ENCODE peak calls at places on chromosomes 1 and 21, in six cellular contexts. One of them, this sample, is unnamed.

GRCh38 chr1:201538618-201539551 is at the start of gene NAV1:
- DNase-seq in IMR-90: peak
- DNase-seq in prostate gland: no peak
- DNase-seq in right lobe of liver: no peak
- DNase-seq in adrenal gland: peak
- DNase-seq in K562: peak
- DNase-seq in this sample: peak

GRCh38 chr1:188782220-188782841 is 1695.3 kb downstream of the BRINP3 start:
- DNase-seq in right lobe of liver: no peak
- DNase-seq in K562: peak
- DNase-seq in prostate gland: no peak
- DNase-seq in adrenal gland: peak
- DNase-seq in IMR-90: peak
- DNase-seq in this sample: peak

GRCh38 chr21:21003701-21004100 is 5.5 kb downstream of the NCAM2 start:
- DNase-seq in IMR-90: peak
- DNase-seq in right lobe of liver: no peak
- DNase-seq in prostate gland: no peak
- DNase-seq in K562: peak
- DNase-seq in adrenal gland: no peak
- DNase-seq in this sample: no peak

GRCh38 chr1:42931911-42932422 is 26.7 kb downstream of the SLC2A1 start:
- DNase-seq in IMR-90: no peak
- DNase-seq in adrenal gland: peak
- DNase-seq in K562: peak
- DNase-seq in right lobe of liver: peak
- DNase-seq in prostate gland: peak
- DNase-seq in this sample: no peak

GRCh38 chr21:43364851-43365424 is 62.0 kb downstream of the SIK1 start:
- DNase-seq in prostate gland: no peak
- DNase-seq in adrenal gland: no peak
- DNase-seq in IMR-90: no peak
- DNase-seq in right lobe of liver: no peak
- DNase-seq in K562: no peak
- DNase-seq in this sample: no peak

GRCh38 chr1:26787706-26788514 is at the start of gene PIGV:
- DNase-seq in prostate gland: peak
- DNase-seq in adrenal gland: peak
- DNase-seq in K562: peak
- DNase-seq in right lobe of liver: peak
- DNase-seq in IMR-90: peak
- DNase-seq in this sample: no peak

GRCh38 chr1:4017636-4018365 is 117.7 kb upstream of the C1orf174 start:
- DNase-seq in prostate gland: no peak
- DNase-seq in IMR-90: no peak
- DNase-seq in K562: no peak
- DNase-seq in adrenal gland: no peak
- DNase-seq in right lobe of liver: no peak
- DNase-seq in this sample: no peak

GRCh38 chr21:32772281-32773047 is 909 bp upstream of the PAXBP1 start:
- DNase-seq in IMR-90: peak
- DNase-seq in prostate gland: peak
- DNase-seq in adrenal gland: peak
- DNase-seq in K562: peak
- DNase-seq in right lobe of liver: peak
- DNase-seq in this sample: peak

GRCh38 chr1:189774721-189775287 is 702.9 kb downstream of the BRINP3 start:
- DNase-seq in K562: no peak
- DNase-seq in adrenal gland: no peak
- DNase-seq in right lobe of liver: no peak
- DNase-seq in prostate gland: no peak
- DNase-seq in IMR-90: no peak
- DNase-seq in this sample: no peak

GRCh38 chr1:156082111-156083091 is at the start of gene MEX3A:
- DNase-seq in IMR-90: peak
- DNase-seq in right lobe of liver: peak
- DNase-seq in prostate gland: peak
- DNase-seq in K562: peak
- DNase-seq in adrenal gland: peak
- DNase-seq in this sample: peak

GRCh38 chr1:64072089-64072835 is 131.2 kb upstream of the UBE2U start:
- DNase-seq in adrenal gland: no peak
- DNase-seq in prostate gland: peak
- DNase-seq in K562: no peak
- DNase-seq in right lobe of liver: no peak
- DNase-seq in IMR-90: peak
- DNase-seq in this sample: no peak

GRCh38 chr1:1080122-1080753 is 6.1 kb upstream of the RNF223 start:
- DNase-seq in IMR-90: peak
- DNase-seq in right lobe of liver: peak
- DNase-seq in adrenal gland: peak
- DNase-seq in prostate gland: no peak
- DNase-seq in K562: peak
- DNase-seq in this sample: no peak

GRCh38 chr1:245946905-245947304 is 560.2 kb downstream of the SMYD3 start:
- DNase-seq in adrenal gland: peak
- DNase-seq in right lobe of liver: no peak
- DNase-seq in prostate gland: no peak
- DNase-seq in K562: no peak
- DNase-seq in IMR-90: no peak
- DNase-seq in this sample: no peak

GRCh38 chr1:15687446-15687845 is 3.3 kb downstream of the PLEKHM2 start:
- DNase-seq in prostate gland: no peak
- DNase-seq in K562: no peak
- DNase-seq in right lobe of liver: no peak
- DNase-seq in IMR-90: no peak
- DNase-seq in adrenal gland: no peak
- DNase-seq in this sample: no peak

GRCh38 chr1:235998812-235999211 is 66.1 kb downstream of the NID1 start:
- DNase-seq in prostate gland: no peak
- DNase-seq in right lobe of liver: no peak
- DNase-seq in IMR-90: no peak
- DNase-seq in adrenal gland: no peak
- DNase-seq in K562: no peak
- DNase-seq in this sample: no peak

GRCh38 chr1:178196631-178197030 is 102.7 kb downstream of the RASAL2 start:
- DNase-seq in right lobe of liver: no peak
- DNase-seq in adrenal gland: no peak
- DNase-seq in prostate gland: no peak
- DNase-seq in K562: no peak
- DNase-seq in IMR-90: peak
- DNase-seq in this sample: no peak

GRCh38 chr21:26098758-26099157 is 71.8 kb downstream of the APP start:
- DNase-seq in adrenal gland: no peak
- DNase-seq in right lobe of liver: no peak
- DNase-seq in IMR-90: peak
- DNase-seq in K562: no peak
- DNase-seq in prostate gland: no peak
- DNase-seq in this sample: no peak

GRCh38 chr1:7511381-7511780 is 259.7 kb upstream of the VAMP3 start:
- DNase-seq in right lobe of liver: no peak
- DNase-seq in IMR-90: no peak
- DNase-seq in adrenal gland: no peak
- DNase-seq in K562: no peak
- DNase-seq in prostate gland: no peak
- DNase-seq in this sample: no peak

GRCh38 chr1:57296726-57297252 is 127.1 kb downstream of the DAB1 start:
- DNase-seq in K562: no peak
- DNase-seq in right lobe of liver: no peak
- DNase-seq in adrenal gland: no peak
- DNase-seq in IMR-90: no peak
- DNase-seq in prostate gland: no peak
- DNase-seq in this sample: no peak

GRCh38 chr1:80365634-80366033 is 1359.1 kb upstream of the ADGRL4 start:
- DNase-seq in prostate gland: no peak
- DNase-seq in adrenal gland: no peak
- DNase-seq in IMR-90: no peak
- DNase-seq in K562: no peak
- DNase-seq in right lobe of liver: no peak
- DNase-seq in this sample: no peak

GRCh38 chr1:182101415-182102041 is 40.0 kb upstream of the ZNF648 start:
- DNase-seq in adrenal gland: no peak
- DNase-seq in K562: no peak
- DNase-seq in IMR-90: no peak
- DNase-seq in prostate gland: peak
- DNase-seq in right lobe of liver: no peak
- DNase-seq in this sample: no peak

GRCh38 chr1:61190476-61191067 is 108.2 kb downstream of the NFIA start:
- DNase-seq in prostate gland: no peak
- DNase-seq in right lobe of liver: no peak
- DNase-seq in adrenal gland: no peak
- DNase-seq in K562: no peak
- DNase-seq in IMR-90: no peak
- DNase-seq in this sample: no peak

GRCh38 chr1:109807822-109808680 is 44.3 kb upstream of the EPS8L3 start:
- DNase-seq in right lobe of liver: peak
- DNase-seq in adrenal gland: no peak
- DNase-seq in IMR-90: peak
- DNase-seq in prostate gland: no peak
- DNase-seq in K562: no peak
- DNase-seq in this sample: peak

GRCh38 chr1:17096584-17096983 is 22.7 kb downstream of the PADI2 start:
- DNase-seq in K562: no peak
- DNase-seq in prostate gland: no peak
- DNase-seq in IMR-90: no peak
- DNase-seq in adrenal gland: no peak
- DNase-seq in right lobe of liver: no peak
- DNase-seq in this sample: no peak

GRCh38 chr1:17094664-17095063 is 24.6 kb downstream of the PADI2 start:
- DNase-seq in adrenal gland: no peak
- DNase-seq in prostate gland: no peak
- DNase-seq in K562: no peak
- DNase-seq in IMR-90: peak
- DNase-seq in right lobe of liver: no peak
- DNase-seq in this sample: no peak

GRCh38 chr1:17098440-17099317 is 20.6 kb downstream of the PADI2 start:
- DNase-seq in right lobe of liver: no peak
- DNase-seq in K562: no peak
- DNase-seq in prostate gland: no peak
- DNase-seq in IMR-90: no peak
- DNase-seq in adrenal gland: peak
- DNase-seq in this sample: no peak

GRCh38 chr1:17097787-17098186 is 21.5 kb downstream of the PADI2 start:
- DNase-seq in K562: no peak
- DNase-seq in right lobe of liver: no peak
- DNase-seq in prostate gland: no peak
- DNase-seq in IMR-90: no peak
- DNase-seq in adrenal gland: no peak
- DNase-seq in this sample: no peak

DNA sequence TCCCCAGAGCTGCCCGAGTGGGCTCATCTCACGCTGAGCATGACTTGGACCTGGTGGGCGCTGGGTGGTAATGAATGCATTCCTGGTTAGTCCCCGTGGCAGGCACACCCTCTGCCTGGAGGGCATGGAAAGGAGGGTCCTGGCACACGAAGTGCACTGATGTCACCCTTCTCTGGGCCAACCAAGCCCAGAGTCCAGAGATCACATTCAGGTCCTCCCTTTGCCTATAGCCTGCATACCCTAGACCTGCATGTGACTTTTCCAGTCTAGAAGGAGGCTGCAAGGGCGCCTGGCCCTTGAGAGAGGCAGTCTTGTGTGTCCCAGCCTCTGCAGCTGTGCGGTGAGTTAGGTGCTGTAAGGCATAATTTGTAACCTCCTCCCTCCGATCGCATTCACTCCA is 22.1 kb downstream of the PADI2 start:
- DNase-seq in IMR-90: no peak
- DNase-seq in K562: no peak
- DNase-seq in prostate gland: no peak
- DNase-seq in adrenal gland: no peak
- DNase-seq in right lobe of liver: no peak
- DNase-seq in this sample: no peak
- TF ChIP-seq POLR2A in IMR-90: no peak
- TF ChIP-seq POLR2A in K562: no peak
- TF ChIP-seq POLR2A in prostate gland: no peak
- TF ChIP-seq POLR2A in adrenal gland: no peak
- TF ChIP-seq POLR2A in right lobe of liver: no peak
- TF ChIP-seq POLR2A in this sample: no peak

GRCh38 chr1:150560986-150561829 is 12.0 kb downstream of the ADAMTSL4 start:
- DNase-seq in K562: peak
- DNase-seq in right lobe of liver: peak
- DNase-seq in prostate gland: peak
- DNase-seq in IMR-90: peak
- DNase-seq in adrenal gland: peak
- DNase-seq in this sample: peak

GRCh38 chr1:150561830-150562367 is 12.7 kb downstream of the ADAMTSL4 start:
- DNase-seq in adrenal gland: peak
- DNase-seq in right lobe of liver: peak
- DNase-seq in prostate gland: peak
- DNase-seq in IMR-90: peak
- DNase-seq in K562: peak
- DNase-seq in this sample: peak

GRCh38 chr1:150564051-150564991 is 15.1 kb downstream of the MCL1 start:
- DNase-seq in right lobe of liver: no peak
- DNase-seq in K562: no peak
- DNase-seq in IMR-90: no peak
- DNase-seq in prostate gland: no peak
- DNase-seq in adrenal gland: no peak
- DNase-seq in this sample: no peak

GRCh38 chr1:150562384-150563339 is 13.5 kb downstream of the ADAMTSL4 start:
- DNase-seq in IMR-90: no peak
- DNase-seq in K562: no peak
- DNase-seq in adrenal gland: no peak
- DNase-seq in prostate gland: no peak
- DNase-seq in right lobe of liver: peak
- DNase-seq in this sample: no peak

GRCh38 chr1:150563340-150564038 is 14.3 kb downstream of the ADAMTSL4 start:
- DNase-seq in prostate gland: peak
- DNase-seq in adrenal gland: no peak
- DNase-seq in IMR-90: peak
- DNase-seq in K562: no peak
- DNase-seq in right lobe of liver: peak
- DNase-seq in this sample: no peak
- TF ChIP-seq POLR2A in prostate gland: no peak
- TF ChIP-seq POLR2A in adrenal gland: no peak
- TF ChIP-seq POLR2A in IMR-90: no peak
- TF ChIP-seq POLR2A in K562: no peak
- TF ChIP-seq POLR2A in right lobe of liver: no peak
- TF ChIP-seq POLR2A in this sample: no peak

GRCh38 chr1:19029191-19030085 is 73.0 kb upstream of the IFFO2 start:
- DNase-seq in K562: no peak
- DNase-seq in adrenal gland: peak
- DNase-seq in IMR-90: no peak
- DNase-seq in prostate gland: no peak
- DNase-seq in right lobe of liver: peak
- DNase-seq in this sample: no peak
- TF ChIP-seq POLR2A in K562: no peak
- TF ChIP-seq POLR2A in adrenal gland: no peak
- TF ChIP-seq POLR2A in IMR-90: no peak
- TF ChIP-seq POLR2A in prostate gland: no peak
- TF ChIP-seq POLR2A in right lobe of liver: no peak
- TF ChIP-seq POLR2A in this sample: no peak

DNA sequence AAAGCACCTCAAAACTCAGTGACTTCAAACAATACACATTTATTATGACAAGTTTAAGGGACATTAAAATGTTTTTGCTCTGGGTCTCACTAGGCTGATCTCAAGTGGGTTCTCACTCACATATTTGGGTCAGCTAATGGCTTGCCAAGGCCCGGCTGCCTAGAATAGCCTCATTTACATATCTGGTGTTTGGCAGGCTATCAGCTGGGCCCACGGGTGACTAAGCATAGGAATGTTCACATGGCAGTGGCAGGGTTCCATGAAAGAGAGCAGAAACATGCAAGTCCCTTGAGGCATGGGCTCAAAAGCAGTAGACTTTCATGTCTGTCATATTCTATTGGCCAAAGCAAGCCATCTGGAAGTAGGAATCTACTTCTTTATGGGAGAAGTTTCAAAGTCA is 492.6 kb downstream of the KCNT2 start:
- DNase-seq in right lobe of liver: no peak
- DNase-seq in adrenal gland: peak
- DNase-seq in prostate gland: no peak
- DNase-seq in IMR-90: peak
- DNase-seq in K562: peak
- DNase-seq in this sample: peak
- TF ChIP-seq POLR2A in right lobe of liver: no peak
- TF ChIP-seq POLR2A in adrenal gland: no peak
- TF ChIP-seq POLR2A in prostate gland: no peak
- TF ChIP-seq POLR2A in IMR-90: no peak
- TF ChIP-seq POLR2A in K562: no peak
- TF ChIP-seq POLR2A in this sample: no peak